ENCODE peak calls at places on chromosome 1, in six cellular contexts. D is kidney glomerular epithelial cell, N is ovary, Z is NCI-H2081 treated with DMSO at 0.1 percent for 48 hours, T is RWPE2, Y is fibroblast of pulmonary artery. O is an unnamed sample.

GRCh38 chr1:183218981-183219621 is 33.0 kb downstream of the LAMC2 start:
- DNase-seq in D (no peak), N (peak), Z (no peak), T (no peak), Y (no peak), O (peak)

GRCh38 chr1:195740862-195741261 is 867.4 kb downstream of the KCNT2 start:
- DNase-seq in D (no peak), N (no peak), Z (no peak), T (no peak), Y (no peak), O (no peak)

GRCh38 chr1:9321480-9321849 is 28.8 kb downstream of the SPSB1 start:
- DNase-seq in D (peak), N (no peak), Z (no peak), T (no peak), Y (peak), O (no peak)

GRCh38 chr1:89149229-89149628 is 23.3 kb upstream of the GBP2 start:
- DNase-seq in D (peak), N (peak), Z (no peak), T (no peak), Y (peak), O (peak)

GRCh38 chr1:66291047-66291864 is 242.7 kb upstream of the SGIP1 start:
- DNase-seq in D (no peak), N (no peak), Z (no peak), T (no peak), Y (no peak), O (no peak)

GRCh38 chr1:58848818-58849411 is 65.1 kb upstream of the JUN start:
- DNase-seq in D (peak), N (peak), Z (no peak), T (peak), Y (peak), O (peak)

GRCh38 chr1:54327386-54328116 is 78.6 kb downstream of the SSBP3 start:
- DNase-seq in D (no peak), N (no peak), Z (no peak), T (no peak), Y (no peak), O (no peak)

GRCh38 chr1:24362982-24363614 is 43.9 kb downstream of the GRHL3 start:
- DNase-seq in D (peak), N (no peak), Z (no peak), T (no peak), Y (peak), O (no peak)

GRCh38 chr1:26373281-26373680 is 731 bp upstream of the ZNF683 start:
- DNase-seq in D (no peak), N (no peak), Z (no peak), T (no peak), Y (no peak), O (no peak)

GRCh38 chr1:19514391-19514831 is 29.1 kb upstream of the CAPZB start:
- DNase-seq in D (no peak), N (no peak), Z (no peak), T (no peak), Y (peak), O (no peak)